ENCODE peak calls at places on chromosomes 6 and 20, in six cellular contexts. X is Caco-2, W is osteocyte, V is astrocyte of the spinal cord, Y is progenitor cell of endocrine pancreas, P is NB4. O is an unnamed sample.

GRCh38 chr6:54775586-54775985 is 71.0 kb upstream of the FAM83B start:
- DNase-seq in X (no peak), W (no peak), V (no peak), Y (no peak), P (no peak), O (no peak)

GRCh38 chr6:96789871-96790270 is 47.4 kb downstream of the GPR63 start:
- DNase-seq in X (no peak), W (no peak), V (no peak), Y (no peak), P (no peak), O (no peak)

GRCh38 chr6:161922631-161923119 is 648.8 kb upstream of the AGPAT4 start:
- DNase-seq in X (peak; percentile 57), W (no peak), V (peak; percentile 80), Y (no peak), P (peak; percentile 78), O (no peak)

GRCh38 chr6:39362487-39362865 is 40.0 kb upstream of the KCNK16 start:
- DNase-seq in X (no peak), W (no peak), V (no peak), Y (no peak), P (peak; percentile 16), O (no peak)

GRCh38 chr6:63114610-63115009 is 96.7 kb upstream of the FKBP1C start:
- DNase-seq in X (no peak), W (no peak), V (no peak), Y (no peak), P (no peak), O (no peak)

GRCh38 chr20:916125-916799 is at the start of gene ANGPT4:
- DNase-seq in X (no peak), W (no peak), V (no peak), Y (no peak), P (peak; percentile 22), O (no peak)

GRCh38 chr6:142942238-142942637 is 2.7 kb downstream of the HIVEP2 start:
- DNase-seq in X (no peak), W (no peak), V (no peak), Y (no peak), P (no peak), O (no peak)

GRCh38 chr6:52423448-52423847 is 3.3 kb downstream of the EFHC1 start:
- DNase-seq in X (no peak), W (no peak), V (no peak), Y (no peak), P (no peak), O (no peak)

GRCh38 chr20:3970016-3970415 is 45.3 kb downstream of the RNF24 start:
- DNase-seq in X (peak; percentile 66), W (no peak), V (no peak), Y (no peak), P (no peak), O (no peak)

GRCh38 chr20:9270831-9271230 is 201.9 kb downstream of the PLCB4 start:
- DNase-seq in X (no peak), W (no peak), V (peak; percentile 74), Y (no peak), P (no peak), O (no peak)

GRCh38 chr6:47098570-47098993 is 56.5 kb upstream of the ADGRF1 start:
- DNase-seq in X (no peak), W (no peak), V (no peak), Y (no peak), P (no peak), O (no peak)

DNA sequence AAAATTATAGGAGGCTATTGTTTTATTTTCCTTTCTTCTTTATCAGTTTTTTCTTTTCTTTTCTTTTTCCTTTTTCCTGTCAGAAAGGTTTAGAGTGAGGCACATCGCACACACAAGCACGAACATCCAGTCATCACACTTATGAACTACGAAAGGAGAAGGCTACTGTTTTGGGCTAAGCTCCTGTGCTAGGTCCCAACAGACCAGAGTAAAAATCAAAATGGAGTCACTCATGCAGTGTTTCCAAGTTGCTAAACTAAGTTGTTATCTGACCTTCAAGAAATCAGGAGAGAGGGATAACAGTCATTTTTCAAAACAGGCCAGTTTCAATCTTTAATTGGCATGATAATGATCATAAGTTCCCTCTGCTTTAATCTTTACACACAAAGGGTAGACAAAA is 93.6 kb downstream of the CD24 start:
- DNase-seq in X (no peak), W (no peak), V (no peak), Y (no peak), P (no peak), O (no peak)
- TF ChIP-seq CTCF in X (no peak), W (no peak), V (no peak), Y (no peak), P (no peak), O (no peak)

GRCh38 chr20:58994390-58995159 is 12.5 kb downstream of the CTSZ start:
- DNase-seq in X (peak; percentile 23), W (no peak), V (no peak), Y (no peak), P (no peak), O (no peak)

GRCh38 chr20:58997141-58997770 is 9.8 kb downstream of the CTSZ start:
- DNase-seq in X (no peak), W (no peak), V (no peak), Y (no peak), P (no peak), O (no peak)

GRCh38 chr20:58995461-58996225 is 11.4 kb downstream of the CTSZ start:
- DNase-seq in X (no peak), W (no peak), V (no peak), Y (no peak), P (no peak), O (no peak)

GRCh38 chr20:58998656-58999055 is 8.4 kb downstream of the CTSZ start:
- DNase-seq in X (peak; percentile 39), W (no peak), V (no peak), Y (no peak), P (no peak), O (no peak)

DNA sequence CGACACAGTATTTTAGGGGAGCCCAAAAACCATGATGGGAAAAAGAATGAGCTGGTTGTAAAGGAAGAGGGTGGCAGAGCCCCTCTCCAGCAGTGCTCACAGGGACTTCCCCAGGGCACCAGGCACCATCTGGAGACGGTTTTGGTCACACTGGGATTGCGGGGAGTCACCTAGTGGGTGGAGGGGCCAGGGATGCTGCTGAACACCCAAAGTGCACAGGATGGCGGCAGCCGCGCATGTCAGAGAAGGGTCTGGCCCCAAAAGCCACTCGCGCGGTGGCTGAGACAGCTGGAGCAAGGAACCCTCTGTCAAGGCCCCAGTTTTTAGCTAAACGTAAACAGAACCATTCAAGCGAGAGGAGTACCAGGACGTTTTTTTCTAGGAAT is 10.8 kb downstream of the CTSZ start:
- DNase-seq in X (no peak), W (no peak), V (no peak), Y (no peak), P (no peak), O (no peak)
- TF ChIP-seq CTCF in X (no peak), W (no peak), V (no peak), Y (no peak), P (no peak), O (no peak)

DNA sequence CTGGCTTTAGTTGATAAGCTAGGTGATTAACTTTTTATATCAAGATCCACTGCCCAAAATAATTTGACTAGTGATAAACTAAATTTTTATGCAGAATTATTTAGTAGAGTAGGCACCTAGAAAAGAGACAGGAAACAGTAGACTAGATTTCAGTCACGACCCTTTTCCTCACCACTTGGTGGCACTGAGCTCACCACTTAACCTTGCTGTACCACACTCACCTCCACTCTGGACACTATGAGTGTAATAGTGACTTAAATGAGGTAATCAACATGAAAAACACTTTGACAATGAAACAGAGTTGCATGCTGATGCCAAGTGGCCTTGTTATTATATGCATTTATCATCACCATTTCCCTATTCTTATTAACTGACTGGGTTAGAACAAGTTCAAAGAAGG is 730.4 kb downstream of the KIF16B start:
- DNase-seq in X (no peak), W (no peak), V (no peak), Y (no peak), P (no peak), O (no peak)
- TF ChIP-seq CTCF in X (no peak), W (no peak), V (no peak), Y (no peak), P (no peak), O (no peak)

GRCh38 chr20:63858393-63859165 is 2.7 kb upstream of the ABHD16B start:
- DNase-seq in X (peak; percentile 70), W (no peak), V (peak; percentile 80), Y (no peak), P (peak; percentile 88), O (no peak)
- TF ChIP-seq CTCF in X (no peak), W (peak; percentile 63), V (peak; percentile 55), Y (peak; percentile 19), P (no peak), O (no peak)

DNA sequence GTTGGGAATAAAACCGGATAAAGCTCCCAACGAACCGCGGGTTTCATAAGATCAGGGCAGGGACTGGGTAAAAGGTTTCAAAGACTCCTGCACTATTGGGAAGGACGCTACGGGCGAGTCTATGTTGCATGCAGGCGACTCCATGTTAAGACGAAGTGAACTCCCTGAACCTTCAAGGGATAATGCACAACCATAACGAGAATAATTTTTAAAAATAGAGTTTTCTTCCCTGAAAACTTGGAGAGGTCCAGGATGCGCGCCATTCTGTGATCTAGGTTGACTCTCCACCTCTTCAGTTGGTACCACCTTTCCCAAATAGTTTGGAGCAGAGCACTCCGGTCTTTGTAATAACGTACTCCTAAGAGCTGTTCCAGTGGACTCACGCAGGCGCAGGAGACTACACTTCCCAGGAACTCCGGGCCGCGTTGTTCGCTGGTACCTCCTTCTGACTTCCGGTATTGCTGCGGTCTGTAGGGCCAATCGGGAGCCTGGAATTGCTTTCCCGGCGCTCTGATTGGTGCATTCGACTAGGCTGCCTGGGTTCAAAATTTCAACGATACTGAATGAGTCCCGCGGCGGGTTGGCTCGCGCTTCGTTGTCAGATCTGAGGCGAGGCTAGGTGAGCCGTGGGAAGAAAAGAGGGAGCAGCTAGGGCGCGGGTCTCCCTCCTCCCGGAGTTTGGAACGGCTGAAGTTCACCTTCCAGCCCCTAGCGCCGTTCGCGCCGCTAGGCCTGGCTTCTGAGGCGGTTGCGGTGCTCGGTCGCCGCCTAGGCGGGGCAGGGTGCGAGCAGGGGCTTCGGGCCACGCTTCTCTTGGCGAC is at the start of gene TPX2:
- DNase-seq in X (peak; percentile 100), W (peak; percentile 97), V (peak; percentile 98), Y (peak; percentile 92), P (peak; percentile 98), O (peak; percentile 79)
- TF ChIP-seq CTCF in X (no peak), W (peak; percentile 20), V (peak; percentile 26), Y (peak; percentile 53), P (no peak), O (no peak)

O was measured in omental fat pad.